ENCODE peak calls at places on chromosomes 5 and 9, in nine cellular contexts. K is mesendoderm; D is WERI-Rb-1; P is transverse colon; H is CD4-positive, CD25-positive, alpha-beta regulatory T cell; J is A549; W is choroid plexus epithelial cell; Y is thoracic aorta; T is fibroblast of lung. M is an unnamed sample.

GRCh38 chr5:126647071-126647470 is 46.3 kb downstream of the PHAX start:
- DNase-seq in K (peak), D (no peak), P (peak), H (no peak), J (no peak), W (no peak), Y (no peak), T (no peak), M (no peak)

GRCh38 chr5:64790210-64790609 is 21.5 kb downstream of the CWC27 start:
- DNase-seq in K (no peak), D (no peak), P (no peak), H (no peak), J (no peak), W (no peak), Y (no peak), T (peak), M (no peak)

GRCh38 chr9:98066235-98066634 is 9.7 kb downstream of the NANS start:
- DNase-seq in K (no peak), D (no peak), P (no peak), H (no peak), J (no peak), W (no peak), Y (no peak), T (no peak), M (no peak)

GRCh38 chr9:8599937-8600336 is 800.4 kb upstream of the DMAC1 start:
- DNase-seq in K (peak), D (no peak), P (no peak), H (no peak), J (no peak), W (no peak), Y (no peak), T (no peak), M (no peak)

GRCh38 chr5:157855404-157855994 is 3.4 kb downstream of the CLINT1 start:
- DNase-seq in K (peak), D (peak), P (peak), H (no peak), J (peak), W (peak), Y (no peak), T (peak), M (no peak)

GRCh38 chr9:109254317-109254716 is 66.5 kb downstream of the EPB41L4B start:
- DNase-seq in K (no peak), D (no peak), P (no peak), H (no peak), J (no peak), W (peak), Y (no peak), T (peak), M (no peak)

GRCh38 chr5:21919417-21920022 is 933.6 kb downstream of the CDH12 start:
- DNase-seq in K (peak), D (peak), P (no peak), H (no peak), J (peak), W (peak), Y (no peak), T (peak), M (no peak)

GRCh38 chr5:80204808-80205614 is 50.8 kb downstream of the SERINC5 start:
- DNase-seq in K (peak), D (no peak), P (no peak), H (no peak), J (no peak), W (peak), Y (no peak), T (peak), M (no peak)

GRCh38 chr9:135581636-135582426 is 20.3 kb downstream of the PAEP start:
- DNase-seq in K (no peak), D (no peak), P (no peak), H (no peak), J (no peak), W (no peak), Y (no peak), T (no peak), M (no peak)

GRCh38 chr9:96604005-96604320 is 15.7 kb downstream of the CDC14B start:
- DNase-seq in K (no peak), D (no peak), P (no peak), H (no peak), J (no peak), W (no peak), Y (no peak), T (peak), M (no peak)

GRCh38 chr5:128083811-128084227 is 253 bp downstream of the SLC12A2 start:
- DNase-seq in K (peak), D (no peak), P (no peak), H (no peak), J (no peak), W (peak), Y (peak), T (no peak), M (no peak)

GRCh38 chr9:121201045-121201737 is 478 bp downstream of the RAB14 start:
- DNase-seq in K (peak), D (peak), P (peak), H (peak), J (no peak), W (no peak), Y (no peak), T (peak), M (peak)

DNA sequence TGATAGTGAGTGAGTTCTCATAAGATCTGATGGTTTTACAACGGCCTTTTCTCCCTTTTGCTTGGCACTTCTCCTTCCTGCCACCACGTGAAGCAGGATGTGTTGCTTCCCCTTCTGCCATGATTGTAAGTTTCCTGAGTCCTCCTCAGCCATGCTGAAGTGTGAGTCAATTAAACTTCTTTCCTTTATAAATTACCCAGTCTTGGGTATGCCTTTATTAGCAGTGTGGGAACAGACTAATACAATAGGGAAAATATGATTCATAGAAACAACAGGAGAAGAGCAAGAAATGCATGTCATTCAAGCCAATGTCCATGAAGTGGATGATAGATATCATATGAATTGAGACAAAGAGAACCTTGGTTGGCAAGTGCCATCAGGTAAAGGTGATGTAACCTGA is 128.3 kb upstream of the HAPLN1 start:
- DNase-seq in K (no peak), D (no peak), P (no peak), H (no peak), J (no peak), W (no peak), Y (no peak), T (no peak), M (no peak)
- H3K4me3 ChIP-seq in K (no peak), D (no peak), P (no peak), H (no peak), J (no peak), W (no peak), Y (no peak), T (no peak), M (no peak)

DNA sequence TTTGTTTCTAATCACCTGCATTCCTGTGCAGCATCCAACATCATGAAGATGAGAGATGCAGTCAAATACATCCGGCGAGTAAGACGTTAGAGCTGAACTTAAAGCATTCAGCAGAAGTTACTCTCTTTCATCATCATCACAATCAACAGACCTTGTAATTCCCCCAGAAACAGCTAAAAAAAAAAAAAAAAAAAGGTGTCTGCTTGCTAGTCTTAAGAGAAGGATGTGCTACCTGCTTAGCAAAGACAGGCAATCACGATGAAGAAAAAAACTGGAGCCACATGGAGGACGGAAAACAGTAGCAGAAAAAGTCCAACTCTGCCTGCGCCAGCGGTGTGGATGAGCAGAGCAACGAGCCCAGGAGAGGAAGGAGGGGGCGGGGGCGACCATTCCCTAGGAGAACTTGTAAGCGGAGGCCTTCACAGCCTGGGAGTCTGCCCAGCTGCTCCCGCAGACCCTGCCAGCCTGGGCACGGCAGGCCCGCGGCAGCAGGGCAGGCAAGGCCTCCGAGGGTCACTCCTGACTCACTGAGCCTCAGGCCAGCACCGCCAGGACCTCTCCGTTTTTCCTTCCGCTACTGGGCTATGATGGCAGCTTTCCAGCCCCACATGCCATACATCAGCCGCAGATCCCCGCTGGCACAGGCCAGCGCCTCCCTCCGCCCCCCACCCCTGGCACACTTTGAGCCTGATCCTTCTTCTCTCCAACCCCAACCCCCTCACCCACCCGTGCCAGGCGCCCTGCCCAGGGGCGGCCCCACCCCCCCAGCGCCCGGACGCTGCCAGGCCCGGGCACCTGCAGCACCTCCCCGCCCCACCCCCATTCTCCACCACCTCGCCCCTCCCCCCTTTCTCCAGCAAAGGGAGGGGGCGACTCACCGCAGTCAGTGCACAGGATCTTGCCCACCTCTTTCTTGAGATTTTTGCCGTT is 1.3 kb downstream of the NRG2 start:
- DNase-seq in K (peak), D (peak), P (peak), H (no peak), J (peak), W (peak), Y (peak), T (peak), M (peak)
- H3K4me3 ChIP-seq in K (no peak), D (peak), P (peak), H (no peak), J (peak), W (peak), Y (peak), T (peak), M (peak)

GRCh38 chr5:72178910-72179815 is 71.9 kb downstream of the MAP1B start:
- DNase-seq in K (peak), D (no peak), P (peak), H (no peak), J (peak), W (peak), Y (peak), T (peak), M (no peak)

GRCh38 chr5:72180925-72181324 is 73.7 kb downstream of the MAP1B start:
- DNase-seq in K (no peak), D (no peak), P (no peak), H (no peak), J (no peak), W (no peak), Y (no peak), T (no peak), M (no peak)

GRCh38 chr5:72183231-72183630 is 76.0 kb downstream of the MAP1B start:
- DNase-seq in K (no peak), D (no peak), P (no peak), H (no peak), J (no peak), W (no peak), Y (no peak), T (peak), M (no peak)

GRCh38 chr5:72177538-72177937 is 70.3 kb downstream of the MAP1B start:
- DNase-seq in K (no peak), D (no peak), P (no peak), H (no peak), J (no peak), W (no peak), Y (no peak), T (no peak), M (no peak)

DNA sequence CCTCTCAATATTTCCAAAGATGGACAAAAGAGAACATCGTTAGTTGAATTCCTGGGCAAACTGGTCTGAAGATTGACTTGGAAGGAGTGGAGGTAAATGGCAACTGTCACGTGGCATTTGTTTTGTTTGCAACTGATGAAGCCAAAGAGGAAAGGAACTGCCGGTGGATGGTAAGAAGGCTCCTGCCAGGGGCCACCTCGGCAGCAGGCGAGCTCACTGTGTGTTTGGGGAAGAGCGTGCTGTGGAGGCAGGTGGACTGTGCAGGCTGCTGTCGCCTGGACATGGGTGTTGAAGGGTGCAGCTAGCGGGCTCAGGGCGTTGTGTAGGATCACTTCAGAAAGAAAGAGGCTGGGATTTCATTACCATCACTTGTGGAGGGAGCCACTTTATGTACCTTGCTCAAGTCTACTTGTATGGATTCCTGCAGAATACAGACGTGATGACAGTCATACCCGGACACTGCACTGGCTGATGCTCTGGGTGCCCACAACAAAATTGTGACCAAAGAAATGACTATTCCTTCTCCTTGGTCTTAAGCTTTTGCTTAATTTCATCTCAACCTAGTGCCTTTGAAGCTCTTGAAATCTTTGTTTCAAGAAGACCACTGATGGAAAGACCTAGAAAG is 72.7 kb downstream of the MAP1B start:
- DNase-seq in K (no peak), D (no peak), P (no peak), H (no peak), J (no peak), W (no peak), Y (no peak), T (peak), M (no peak)
- H3K4me3 ChIP-seq in K (no peak), D (no peak), P (peak), H (no peak), J (no peak), W (no peak), Y (peak), T (no peak), M (no peak)

GRCh38 chr5:118326496-118327045 is 661.8 kb downstream of the DTWD2 start:
- DNase-seq in K (no peak), D (no peak), P (no peak), H (no peak), J (no peak), W (peak), Y (no peak), T (peak), M (no peak)
- H3K4me3 ChIP-seq in K (no peak), D (no peak), P (no peak), H (no peak), J (no peak), W (no peak), Y (no peak), T (no peak), M (no peak)

DNA sequence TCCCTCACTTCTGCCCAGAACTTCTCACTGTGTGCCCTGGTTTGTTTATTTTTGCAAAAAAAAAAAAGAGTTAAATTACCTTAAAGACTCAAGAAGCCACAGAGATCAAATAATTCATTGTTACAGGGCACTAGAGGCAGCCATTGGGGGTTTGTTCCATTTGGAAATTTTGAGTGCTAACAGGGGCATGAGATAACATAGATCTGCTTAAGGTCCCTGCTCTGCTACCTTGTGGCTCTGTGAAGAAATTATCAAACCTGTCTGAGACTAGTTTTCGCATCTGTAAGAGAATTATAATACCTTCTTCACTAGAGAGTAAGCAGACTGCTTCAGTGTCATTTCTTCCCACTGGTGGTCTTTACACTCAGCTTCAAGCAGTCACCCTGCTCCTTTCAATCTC is 394 bp downstream of the TLR4 start:
- DNase-seq in K (no peak), D (no peak), P (no peak), H (no peak), J (no peak), W (no peak), Y (no peak), T (no peak), M (no peak)
- H3K4me3 ChIP-seq in K (no peak), D (no peak), P (peak), H (no peak), J (no peak), W (peak), Y (peak), T (peak), M (peak)

GRCh38 chr5:150945501-150945900 is 40.7 kb upstream of the ZNF300 start:
- DNase-seq in K (no peak), D (no peak), P (no peak), H (no peak), J (no peak), W (peak), Y (no peak), T (peak), M (no peak)

GRCh38 chr5:150948539-150948938 is 43.8 kb upstream of the ZNF300 start:
- DNase-seq in K (no peak), D (no peak), P (no peak), H (no peak), J (no peak), W (no peak), Y (no peak), T (no peak), M (no peak)

GRCh38 chr5:150946351-150946905 is 41.6 kb upstream of the ZNF300 start:
- DNase-seq in K (no peak), D (peak), P (peak), H (no peak), J (no peak), W (peak), Y (peak), T (peak), M (peak)

GRCh38 chr5:150945947-150946346 is 41.2 kb upstream of the ZNF300 start:
- DNase-seq in K (no peak), D (no peak), P (no peak), H (no peak), J (no peak), W (peak), Y (no peak), T (peak), M (no peak)
- H3K4me3 ChIP-seq in K (no peak), D (peak), P (peak), H (no peak), J (no peak), W (peak), Y (peak), T (peak), M (peak)

M was measured in lower lobe of right lung.